ENCODE peak calls at places on chromosomes 13 and 19, in four cellular contexts. X, S, D and K are unnamed samples.

GRCh38 chr19:49832556-49832955 is 14.5 kb downstream of the MED25 start:
- DNase-seq in S (no peak), X (no peak), D (no peak), K (no peak)

GRCh38 chr13:25084101-25084500 is 11.8 kb upstream of the PABPC3 start:
- DNase-seq in S (no peak), X (no peak), D (no peak), K (no peak)

GRCh38 chr13:73767747-73768315 is 366.4 kb downstream of the KLF12 start:
- DNase-seq in S (no peak), D (no peak), X (no peak), K (no peak)

GRCh38 chr13:59261928-59262488 is 901.7 kb downstream of the DIAPH3 start:
- DNase-seq in D (peak), X (no peak), S (no peak), K (no peak)

GRCh38 chr19:46959962-46960556 is 59.6 kb upstream of the NPAS1 start:
- DNase-seq in X (no peak), D (no peak), S (no peak), K (no peak)

GRCh38 chr19:32104465-32105235 is 240.8 kb upstream of the ZNF507 start:
- DNase-seq in S (no peak), X (no peak), D (peak), K (no peak)

GRCh38 chr13:49791753-49792549 is 531 bp downstream of the KPNA3 start:
- DNase-seq in X (peak), D (peak), S (peak), K (peak)

GRCh38 chr19:3338541-3339181 is 27.7 kb upstream of the NFIC start:
- DNase-seq in D (no peak), S (no peak), X (peak), K (peak)

GRCh38 chr13:109700176-109700575 is 86.2 kb downstream of the IRS2 start:
- DNase-seq in X (no peak), D (peak), S (no peak), K (no peak)

GRCh38 chr19:49555600-49556411 is 24.6 kb downstream of the NOSIP start:
- DNase-seq in S (peak), D (peak), X (peak), K (peak)

GRCh38 chr19:934865-935422 is 9.1 kb downstream of the ARID3A start:
- DNase-seq in S (no peak), X (no peak), D (no peak), K (no peak)

GRCh38 chr13:60562081-60562764 is 165.2 kb downstream of the TDRD3 start:
- DNase-seq in D (no peak), X (no peak), S (no peak), K (no peak)

GRCh38 chr13:90891329-90891728 is 456.2 kb upstream of the MIR17HG start:
- DNase-seq in D (no peak), X (no peak), S (no peak), K (no peak)

GRCh38 chr19:21693399-21693798 is 74.0 kb downstream of the ZNF100 start:
- DNase-seq in S (no peak), D (no peak), X (no peak), K (no peak)

GRCh38 chr13:111316161-111316730 is 4.2 kb upstream of the TEX29 start:
- DNase-seq in D (no peak), X (no peak), S (no peak), K (no peak)

GRCh38 chr19:55579766-55580621 is 654 bp downstream of the ZNF579 start:
- DNase-seq in S (no peak), D (peak), X (no peak), K (no peak)

GRCh38 chr19:867301-867793 is 7.9 kb downstream of the CFD start:
- DNase-seq in X (no peak), D (peak), S (no peak), K (no peak)

GRCh38 chr13:99856021-99856420 is 115.5 kb downstream of the ZIC5 start:
- DNase-seq in D (no peak), X (no peak), S (no peak), K (no peak)

GRCh38 chr19:19064811-19065745 is 1.3 kb downstream of the SLC25A42 start:
- DNase-seq in X (no peak), D (peak), S (no peak), K (no peak)

GRCh38 chr13:110113284-110113764 is 193.6 kb downstream of the COL4A1 start:
- DNase-seq in S (no peak), X (no peak), D (no peak), K (no peak)

GRCh38 chr13:81596224-81596753 is 1255.4 kb upstream of the SPRY2 start:
- DNase-seq in D (no peak), X (no peak), S (no peak), K (no peak)